ENCODE peak calls at places on chromosome 17, in five cellular contexts. Q, C, A, S and M are unnamed samples.

GRCh38 chr17:29073520-29073919 is 30.6 kb downstream of the PIPOX start:
- DNase-seq in Q (no peak), C (no peak), A (no peak), S (no peak), M (no peak)

GRCh38 chr17:63827801-63828221 is 348 bp upstream of the FTSJ3 start:
- DNase-seq in Q (no peak), C (no peak), A (no peak), S (no peak), M (no peak)

GRCh38 chr17:60398227-60398959 is 6.5 kb upstream of the USP32 start:
- DNase-seq in Q (no peak), C (no peak), A (no peak), S (no peak), M (peak; percentile 56)

GRCh38 chr17:59963738-59964454 is 644 bp downstream of the RNFT1 start:
- DNase-seq in Q (peak; percentile 37), C (peak; percentile 59), A (no peak), S (peak; percentile 12), M (peak; percentile 54)

GRCh38 chr17:35740997-35741931 is 9.8 kb downstream of the RASL10B start:
- DNase-seq in Q (no peak), C (no peak), A (no peak), S (no peak), M (no peak)

GRCh38 chr17:77365584-77366186 is 224.9 kb downstream of the SEC14L1 start:
- DNase-seq in Q (peak; percentile 52), C (peak; percentile 52), A (peak; percentile 76), S (no peak), M (no peak)

GRCh38 chr17:17810374-17811248 is 26.2 kb downstream of the SREBF1 start:
- DNase-seq in Q (no peak), C (peak; percentile 74), A (peak; percentile 57), S (no peak), M (no peak)

GRCh38 chr17:28033972-28034714 is 8.3 kb upstream of the NLK start:
- DNase-seq in Q (no peak), C (no peak), A (peak; percentile 22), S (peak; percentile 60), M (no peak)

GRCh38 chr17:50835563-50836231 is at the start of gene WFIKKN2:
- DNase-seq in Q (peak; percentile 25), C (no peak), A (no peak), S (no peak), M (no peak)
- H3K4me3 ChIP-seq in Q (no peak within 1 kb of the TSS), C (no peak within 1 kb of the TSS), A (no peak within 1 kb of the TSS), S (no peak within 1 kb of the TSS), M (no peak within 1 kb of the TSS)

GRCh38 chr17:47714773-47715396 is 18.2 kb upstream of the TBX21 start:
- DNase-seq in Q (no peak), C (no peak), A (no peak), S (no peak), M (peak; percentile 83)

GRCh38 chr17:47715669-47716325 is 17.2 kb upstream of the TBX21 start:
- DNase-seq in Q (no peak), C (no peak), A (no peak), S (no peak), M (no peak)

GRCh38 chr17:47716381-47716780 is 16.7 kb upstream of the TBX21 start:
- DNase-seq in Q (no peak), C (no peak), A (no peak), S (no peak), M (no peak)

GRCh38 chr17:47712330-47713023 is 18.5 kb downstream of the TBKBP1 start:
- DNase-seq in Q (no peak), C (no peak), A (no peak), S (no peak), M (no peak)

GRCh38 chr17:47713980-47714689 is 18.9 kb upstream of the TBX21 start:
- DNase-seq in Q (no peak), C (no peak), A (no peak), S (no peak), M (peak; percentile 48)
- TF ChIP-seq CTCF in Q (no peak), C (no peak), A (no peak), S (no peak), M (no peak)

GRCh38 chr17:48553837-48554236 is 8.9 kb upstream of the HOXB2 start:
- DNase-seq in Q (no peak), C (no peak), A (no peak), S (no peak), M (no peak)
- H3K4me3 ChIP-seq in Q (no peak overlapping the region), C (no peak overlapping the region), A (peak overlapping the region; percentile 60), S (no peak overlapping the region), M (no peak overlapping the region)

DNA sequence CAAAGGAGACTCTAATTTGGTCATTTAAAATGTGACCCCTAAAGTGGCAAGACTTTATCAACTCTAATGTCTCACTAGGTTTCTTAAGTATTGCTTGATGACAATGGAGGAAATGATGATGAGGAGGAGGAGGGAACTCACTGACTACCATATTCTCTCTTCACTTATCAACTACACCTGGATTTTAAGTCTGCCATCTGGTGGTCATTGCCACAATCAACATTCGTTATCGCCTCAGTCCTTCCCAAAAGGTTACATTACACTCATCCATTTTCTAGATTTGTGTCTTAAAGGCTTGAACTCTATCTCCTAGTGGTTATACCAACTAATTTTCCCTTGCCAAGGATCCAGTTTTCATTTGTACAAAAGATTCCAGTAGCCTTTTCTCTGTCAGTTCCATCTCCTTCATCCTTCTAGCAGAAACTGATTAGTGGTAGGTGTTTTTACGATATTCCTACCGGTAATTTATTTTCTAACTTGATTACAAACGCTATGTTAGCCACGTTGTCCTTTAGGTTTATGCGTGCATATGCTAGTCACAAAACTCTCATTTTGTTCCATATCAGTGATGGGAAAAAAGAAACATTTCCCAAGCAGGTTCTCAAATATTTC is 114.6 kb upstream of the NOG start:
- DNase-seq in Q (no peak), C (no peak), A (peak; percentile 53), S (no peak), M (peak; percentile 55)
- TF ChIP-seq CTCF in Q (peak; percentile 64), C (peak; percentile 46), A (peak; percentile 59), S (peak; percentile 48), M (peak; percentile 59)

DNA sequence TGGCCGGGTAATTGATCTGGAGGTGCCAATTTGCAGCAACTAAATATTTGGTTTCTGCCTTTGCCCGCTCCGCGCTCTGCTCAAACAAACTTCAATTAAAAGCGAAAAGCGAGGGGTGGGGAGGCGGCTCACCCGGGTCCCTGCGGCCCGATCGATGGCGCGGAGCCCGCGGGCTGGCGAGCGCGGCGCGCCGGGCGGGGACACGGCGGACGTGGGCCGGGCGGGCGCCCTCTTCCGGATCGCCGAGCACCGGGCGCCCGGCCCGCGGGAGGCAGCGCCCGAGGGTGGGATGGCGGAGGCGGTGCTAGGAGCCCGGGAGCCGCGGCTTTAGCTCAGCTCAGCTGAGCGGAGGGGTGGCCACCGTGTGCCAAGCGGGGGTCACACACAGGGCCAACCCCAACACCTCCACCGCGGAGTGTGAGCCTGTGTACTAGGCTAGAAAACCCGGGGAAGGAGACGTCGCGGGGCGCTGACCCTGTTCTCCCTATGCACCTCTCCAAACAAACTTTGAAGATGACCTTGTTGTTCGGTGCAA is 32.2 kb downstream of the DCAKD start:
- DNase-seq in Q (no peak), C (peak; percentile 56), A (peak; percentile 45), S (no peak), M (peak; percentile 52)
- H3K4me3 ChIP-seq in Q (peak overlapping the region; percentile 68), C (peak overlapping the region; percentile 46), A (peak overlapping the region; percentile 47), S (peak overlapping the region; percentile 47), M (peak overlapping the region; percentile 40)

DNA sequence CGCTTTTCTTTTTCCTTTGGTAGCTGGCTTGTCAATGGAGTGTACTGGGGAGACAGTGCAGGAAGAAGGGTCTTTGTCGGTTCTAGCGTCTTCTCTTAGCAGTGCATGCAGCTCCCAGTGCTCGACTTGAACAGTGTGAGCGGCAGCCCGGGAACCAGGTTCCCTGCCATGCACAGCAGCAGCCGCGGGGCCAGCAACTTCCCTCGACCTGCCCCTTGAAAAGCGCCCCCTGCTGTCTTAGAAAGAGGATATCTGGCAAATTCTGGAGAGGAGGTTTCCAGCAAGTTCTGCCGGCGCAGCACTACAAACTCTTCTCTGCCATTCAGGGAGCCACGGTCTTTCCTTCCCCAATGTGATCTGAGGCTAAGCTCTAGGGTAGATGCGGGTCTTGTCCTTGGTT is 451.5 kb downstream of the PMP22 start:
- DNase-seq in Q (no peak), C (peak; percentile 54), A (peak; percentile 52), S (no peak), M (no peak)
- TF ChIP-seq CTCF in Q (peak; percentile 29), C (peak; percentile 25), A (no peak), S (no peak), M (no peak)

DNA sequence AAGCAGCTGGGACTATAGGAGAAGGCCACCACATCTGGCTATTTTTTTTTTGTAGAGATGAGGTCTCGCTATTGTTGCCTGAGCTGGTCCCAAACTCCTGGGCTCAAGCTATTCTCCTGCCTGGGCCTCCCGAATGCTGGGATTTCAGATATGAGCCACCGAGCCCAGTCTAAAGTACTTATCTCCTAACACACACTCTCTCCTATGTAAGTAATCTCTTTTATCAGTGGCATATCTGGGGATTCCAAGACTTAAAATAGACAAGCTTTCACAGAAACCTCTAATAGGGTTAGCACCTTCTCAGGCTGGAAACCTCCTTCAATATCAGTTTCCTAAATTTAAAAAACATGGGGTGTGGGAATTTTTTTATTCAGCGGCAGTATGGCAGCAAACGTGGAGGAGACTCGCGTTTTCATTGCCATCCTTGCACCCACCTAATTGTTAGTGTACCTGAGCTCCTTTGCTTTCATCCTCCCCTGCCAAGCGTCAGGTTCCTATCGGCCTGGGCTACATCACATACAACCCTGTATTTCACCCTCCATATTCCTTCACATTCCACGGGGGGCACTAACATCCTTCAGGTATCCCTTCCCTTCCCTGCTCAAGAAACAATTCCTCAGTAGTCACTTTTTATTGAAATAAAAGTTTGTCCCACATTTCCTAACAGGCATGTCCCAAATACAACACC is 1.1 kb downstream of the EZH1 start:
- DNase-seq in Q (no peak), C (no peak), A (no peak), S (no peak), M (no peak)
- H3K4me3 ChIP-seq in Q (peak overlapping the region; percentile 78), C (peak overlapping the region; percentile 62), A (peak overlapping the region; percentile 55), S (peak overlapping the region; percentile 69), M (peak overlapping the region; percentile 77)

GRCh38 chr17:42609182-42609813 is at the start of the genes RETREG3 and TUBG1:
- DNase-seq in Q (peak; percentile 94), C (peak; percentile 99), A (peak; percentile 100), S (peak; percentile 97), M (peak; percentile 99)
- TF ChIP-seq CTCF in Q (peak; percentile 44), C (no peak), A (no peak), S (peak; percentile 55), M (peak; percentile 16)